ENCODE peak calls at places on chromosomes 1 and 21, in eight cellular contexts. Q is WTC11; O is stimulated activated CD4-positive, alpha-beta T cell treated with anti-CD3 and anti-CD28 coated beads, Interleukin-2, amount 100 ng/mL, for 48 hours; S is stimulated activated CD8-positive, alpha-beta memory T cell treated with anti-CD3 and anti-CD28 coated beads, Interleukin-15, amount 100 ng/mL, for 24 hours; R is hepatocyte; F is AG04449; J is effector memory CD4-positive, alpha-beta T cell; U is GM12892. B is an unnamed sample.

GRCh38 chr1:226201029-226201593 is 14.6 kb upstream of the ACBD3 start:
- DNase-seq in O (no peak), R (no peak), Q (peak), U (peak), F (no peak), J (no peak), S (no peak), B (no peak)

GRCh38 chr1:159197767-159198557 is 6.7 kb upstream of the ACKR1 start:
- DNase-seq in U (no peak), J (no peak), O (peak), S (no peak), Q (peak), F (peak), R (peak), B (peak)

GRCh38 chr1:110672753-110673108 is 2.0 kb downstream of the KCNA3 start:
- DNase-seq in R (no peak), F (no peak), S (no peak), U (peak), O (no peak), Q (no peak), J (no peak), B (no peak)

GRCh38 chr21:18204931-18205330 is 39.7 kb upstream of the CHODL start:
- DNase-seq in F (no peak), O (no peak), Q (no peak), J (no peak), S (no peak), R (no peak), U (no peak), B (no peak)

GRCh38 chr1:107378602-107379265 is 237.9 kb downstream of the NTNG1 start:
- DNase-seq in F (no peak), J (no peak), U (no peak), Q (no peak), R (no peak), S (no peak), O (no peak), B (no peak)

GRCh38 chr1:62012821-62013220 is 181.8 kb upstream of the L1TD1 start:
- DNase-seq in S (no peak), J (no peak), F (no peak), R (no peak), U (no peak), O (no peak), Q (no peak), B (no peak)

GRCh38 chr1:119279441-119280415 is 88.9 kb upstream of the HAO2 start:
- DNase-seq in J (no peak), S (no peak), Q (no peak), O (no peak), U (no peak), F (no peak), R (peak), B (no peak)

GRCh38 chr1:154629160-154630073 is 21.4 kb upstream of the ADAR start:
- DNase-seq in J (no peak), O (no peak), S (no peak), F (no peak), R (no peak), U (no peak), Q (no peak), B (no peak)

GRCh38 chr1:154769193-154769895 is 100.7 kb downstream of the KCNN3 start:
- DNase-seq in F (no peak), J (no peak), S (no peak), O (no peak), R (no peak), U (no peak), Q (no peak), B (no peak)

GRCh38 chr1:89995595-89996397 is 886 bp downstream of the ZNF326 start:
- DNase-seq in J (no peak), R (no peak), Q (no peak), O (no peak), F (no peak), S (no peak), U (no peak), B (no peak)

GRCh38 chr1:170604889-170605288 is 59.0 kb upstream of the PRRX1 start:
- DNase-seq in S (no peak), U (no peak), Q (no peak), O (no peak), J (no peak), F (no peak), R (no peak), B (no peak)

GRCh38 chr1:174157157-174157806 is 2.0 kb upstream of the RABGAP1L start:
- DNase-seq in S (no peak), O (peak), R (no peak), J (no peak), Q (no peak), U (peak), F (no peak), B (no peak)

GRCh38 chr1:204961765-204962419 is 81.1 kb upstream of the CNTN2 start:
- DNase-seq in J (no peak), Q (no peak), O (no peak), F (no peak), U (no peak), S (no peak), R (no peak), B (no peak)

GRCh38 chr1:217948741-217949140 is 317.6 kb downstream of the SPATA17 start:
- DNase-seq in O (no peak), U (no peak), Q (no peak), S (no peak), J (no peak), F (no peak), R (no peak), B (no peak)

GRCh38 chr1:66331641-66332523 is 202.1 kb upstream of the SGIP1 start:
- DNase-seq in F (peak), U (no peak), J (peak), S (no peak), Q (peak), O (peak), R (peak), B (no peak)

GRCh38 chr21:35882791-35883240 is 177.5 kb downstream of the SETD4 start:
- DNase-seq in R (no peak), J (no peak), F (no peak), Q (no peak), S (no peak), O (no peak), U (no peak), B (no peak)

GRCh38 chr1:223223091-223223995 is 80.3 kb upstream of the TLR5 start:
- DNase-seq in R (no peak), O (no peak), S (no peak), F (no peak), U (no peak), J (no peak), Q (no peak), B (no peak)

GRCh38 chr1:183097438-183098051 is 74.3 kb downstream of the LAMC1 start:
- DNase-seq in Q (no peak), O (no peak), R (peak), S (no peak), J (no peak), U (no peak), F (peak), B (no peak)

GRCh38 chr1:33228935-33229487 is 27.3 kb upstream of the ZNF362 start:
- DNase-seq in J (no peak), U (no peak), S (no peak), Q (no peak), R (peak), O (no peak), F (peak), B (peak)